ENCODE peak calls at places on chromosome 20, in five cellular contexts. E, O, W, A and Z are unnamed samples.

GRCh38 chr20:25285091-25285647 is 37.3 kb downstream of the PYGB start:
- DNase-seq in E (no peak), A (no peak), W (no peak), O (no peak), Z (peak; percentile 32)

GRCh38 chr20:9179867-9180266 is 111.0 kb downstream of the PLCB4 start:
- DNase-seq in W (no peak), E (no peak), A (no peak), O (no peak), Z (no peak)

GRCh38 chr20:36259177-36259835 is 23.0 kb downstream of the AAR2 start:
- DNase-seq in W (no peak), A (no peak), O (no peak), E (no peak), Z (no peak)

GRCh38 chr20:20761302-20761701 is 48.9 kb upstream of the RALGAPA2 start:
- DNase-seq in O (no peak), W (peak; percentile 2), A (no peak), E (no peak), Z (no peak)

GRCh38 chr20:4108495-4109306 is 93.3 kb upstream of the RNF24 start:
- DNase-seq in O (peak; percentile 83), E (peak; percentile 85), W (peak; percentile 56), A (peak; percentile 83), Z (peak; percentile 86)

GRCh38 chr20:48898210-48898609 is 23.3 kb upstream of the ARFGEF2 start:
- DNase-seq in E (peak; percentile 62), O (no peak), A (no peak), W (no peak), Z (no peak)

GRCh38 chr20:57991211-57991841 is 237.1 kb downstream of the ANKRD60 start:
- DNase-seq in A (no peak), E (peak; percentile 91), W (no peak), O (peak; percentile 99), Z (peak; percentile 56)

GRCh38 chr20:53660078-53660909 is 66.7 kb upstream of the ZNF217 start:
- DNase-seq in E (no peak), W (no peak), O (no peak), A (peak; percentile 41), Z (peak; percentile 27)

GRCh38 chr20:19692685-19693119 is 65.4 kb upstream of the RIN2 start:
- DNase-seq in W (no peak), O (peak; percentile 83), E (peak; percentile 39), A (peak; percentile 40), Z (peak; percentile 39)

GRCh38 chr20:23640018-23640872 is 2.5 kb upstream of the CST3 start:
- DNase-seq in O (no peak), W (no peak), A (no peak), E (no peak), Z (no peak)

GRCh38 chr20:44079291-44079690 is 107.7 kb downstream of the JPH2 start:
- DNase-seq in W (no peak), E (no peak), O (no peak), A (no peak), Z (peak; percentile 21)

GRCh38 chr20:8796088-8796665 is 272.7 kb upstream of the PLCB4 start:
- DNase-seq in O (no peak), A (no peak), W (no peak), E (no peak), Z (peak; percentile 62)

GRCh38 chr20:5658897-5659296 is 91.3 kb upstream of the SHLD1 start:
- DNase-seq in O (peak; percentile 70), A (peak; percentile 92), E (peak; percentile 67), W (peak; percentile 12), Z (peak; percentile 90)

GRCh38 chr20:1265226-1265915 is 723 bp upstream of the SNPH start:
- DNase-seq in A (no peak), O (no peak), W (no peak), E (peak; percentile 8), Z (no peak)

GRCh38 chr20:4067600-4068261 is 52.4 kb upstream of the RNF24 start:
- DNase-seq in W (no peak), E (peak; percentile 91), A (no peak), O (peak; percentile 62), Z (peak; percentile 94)